ENCODE peak calls at places on chromosomes 3 and 15, in six cellular contexts. D, J, V, H, C and K are unnamed samples.

GRCh38 chr3:78870484-78870883 is 897.3 kb downstream of the ROBO1 start:
- DNase-seq in D (no peak), J (no peak), V (no peak), H (no peak), C (no peak), K (no peak)

GRCh38 chr15:98062869-98063268 is 102.4 kb downstream of the ARRDC4 start:
- DNase-seq in D (no peak), J (no peak), V (no peak), H (no peak), C (no peak), K (no peak)

GRCh38 chr3:141960731-141961130 is 84.3 kb downstream of the ATP1B3 start:
- DNase-seq in D (no peak), J (no peak), V (no peak), H (no peak), C (no peak), K (no peak)

GRCh38 chr3:41580274-41580959 is 381.1 kb downstream of the CTNNB1 start:
- DNase-seq in D (no peak), J (peak), V (no peak), H (no peak), C (peak), K (peak)

GRCh38 chr3:57048052-57048671 is 12.3 kb upstream of the SPATA12 start:
- DNase-seq in D (no peak), J (no peak), V (peak), H (no peak), C (no peak), K (no peak)

GRCh38 chr15:81289910-81290309 is 34.0 kb downstream of the STARD5 start:
- DNase-seq in D (no peak), J (no peak), V (no peak), H (no peak), C (no peak), K (no peak)

GRCh38 chr3:58704745-58705144 is 38.2 kb upstream of the FAM3D start:
- DNase-seq in D (no peak), J (no peak), V (no peak), H (no peak), C (no peak), K (no peak)

GRCh38 chr15:74228723-74229081 is 7.4 kb upstream of the CCDC33 start:
- DNase-seq in D (no peak), J (no peak), V (peak), H (peak), C (peak), K (no peak)

GRCh38 chr15:76340198-76340801 is 3.7 kb downstream of the ISL2 start:
- DNase-seq in D (peak), J (peak), V (peak), H (peak), C (peak), K (peak)

GRCh38 chr3:32816439-32817194 is 1.2 kb upstream of the TRIM71 start:
- DNase-seq in D (peak), J (peak), V (no peak), H (peak), C (peak), K (peak)

GRCh38 chr3:171876651-171877272 is 33.6 kb downstream of the TMEM212 start:
- DNase-seq in D (no peak), J (no peak), V (no peak), H (no peak), C (no peak), K (no peak)

GRCh38 chr3:49668861-49669260 is 5.3 kb upstream of the APEH start:
- DNase-seq in D (no peak), J (no peak), V (no peak), H (no peak), C (no peak), K (no peak)

GRCh38 chr15:92142242-92143232 is 251.1 kb upstream of the ST8SIA2 start:
- DNase-seq in D (no peak), J (no peak), V (no peak), H (peak), C (no peak), K (no peak)

GRCh38 chr3:38346584-38347410 is at the start of gene XYLB:
- DNase-seq in D (peak), J (peak), V (peak), H (peak), C (peak), K (peak)

GRCh38 chr3:195208631-195209030 is 62.3 kb downstream of the XXYLT1 start:
- DNase-seq in D (no peak), J (no peak), V (no peak), H (no peak), C (no peak), K (no peak)

GRCh38 chr3:122497425-122497824 is 17.3 kb downstream of the KPNA1 start:
- DNase-seq in D (no peak), J (peak), V (no peak), H (no peak), C (no peak), K (peak)

GRCh38 chr3:21752749-21753347 is 1.8 kb upstream of the ZNF385D start:
- DNase-seq in D (no peak), J (no peak), V (no peak), H (peak), C (no peak), K (peak)

GRCh38 chr3:185421577-185422232 is 58.8 kb downstream of the MAP3K13 start:
- DNase-seq in D (no peak), J (peak), V (no peak), H (no peak), C (no peak), K (peak)

GRCh38 chr3:72659609-72660008 is 188.6 kb downstream of the SHQ1 start:
- DNase-seq in D (no peak), J (no peak), V (no peak), H (no peak), C (no peak), K (no peak)

GRCh38 chr3:144119611-144120010 is 148.0 kb downstream of the DIPK2A start:
- DNase-seq in D (no peak), J (no peak), V (no peak), H (no peak), C (no peak), K (no peak)

GRCh38 chr3:168288511-168289268 is 193.0 kb upstream of the GOLIM4 start:
- DNase-seq in D (no peak), J (no peak), V (no peak), H (no peak), C (no peak), K (no peak)

GRCh38 chr3:190306513-190307163 is 15.6 kb downstream of the CLDN1 start:
- DNase-seq in D (no peak), J (no peak), V (no peak), H (no peak), C (no peak), K (no peak)

GRCh38 chr3:139537795-139538538 is 1.6 kb downstream of the RBP1 start:
- DNase-seq in D (no peak), J (no peak), V (no peak), H (no peak), C (no peak), K (no peak)

GRCh38 chr3:43537206-43537605 is 84.6 kb downstream of the ANO10 start:
- DNase-seq in D (no peak), J (no peak), V (no peak), H (peak), C (no peak), K (no peak)

GRCh38 chr15:66369773-66370651 is 13.5 kb upstream of the TIPIN start:
- DNase-seq in D (no peak), J (peak), V (no peak), H (no peak), C (no peak), K (peak)

GRCh38 chr15:73965730-73966103 is 26.4 kb downstream of the STOML1 start:
- DNase-seq in D (no peak), J (peak), V (no peak), H (no peak), C (no peak), K (peak)

GRCh38 chr15:89500397-89501270 is 4.3 kb upstream of the RHCG start:
- DNase-seq in D (no peak), J (no peak), V (no peak), H (no peak), C (no peak), K (no peak)

GRCh38 chr3:161682715-161683114 is 186.1 kb downstream of the OTOL1 start:
- DNase-seq in D (no peak), J (no peak), V (no peak), H (no peak), C (no peak), K (no peak)

GRCh38 chr3:144127700-144128099 is 156.1 kb downstream of the DIPK2A start:
- DNase-seq in D (no peak), J (no peak), V (no peak), H (peak), C (no peak), K (no peak)

GRCh38 chr3:111684640-111685039 is 89.5 kb upstream of the ZBED2 start:
- DNase-seq in D (no peak), J (no peak), V (no peak), H (no peak), C (no peak), K (no peak)

GRCh38 chr15:91122296-91122695 is 22.2 kb downstream of the SV2B start:
- DNase-seq in D (no peak), J (no peak), V (no peak), H (no peak), C (no peak), K (no peak)
- TF ChIP-seq CTCF in D (no peak), J (no peak), V (no peak), H (no peak), C (no peak), K (no peak)

GRCh38 chr15:84033793-84034553 is 201.6 kb upstream of the GOLGA6L4 start:
- DNase-seq in D (no peak), J (no peak), V (no peak), H (no peak), C (no peak), K (no peak)

GRCh38 chr15:84034831-84035753 is 200.5 kb upstream of the GOLGA6L4 start:
- DNase-seq in D (no peak), J (peak), V (no peak), H (peak), C (peak), K (peak)
- TF ChIP-seq CTCF in D (peak), J (no peak), V (peak), H (peak), C (peak), K (peak)

GRCh38 chr3:126927846-126928245 is 55.1 kb upstream of the PLXNA1 start:
- DNase-seq in D (no peak), J (no peak), V (no peak), H (no peak), C (no peak), K (no peak)
- TF ChIP-seq CTCF in D (no peak), J (no peak), V (no peak), H (no peak), C (no peak), K (no peak)

GRCh38 chr3:153111056-153111455 is 51.0 kb upstream of the RAP2B start:
- DNase-seq in D (no peak), J (no peak), V (no peak), H (no peak), C (no peak), K (no peak)
- TF ChIP-seq CTCF in D (no peak), J (no peak), V (no peak), H (no peak), C (no peak), K (no peak)

GRCh38 chr3:132535575-132536441 is 61.3 kb upstream of the ACKR4 start:
- DNase-seq in D (peak), J (peak), V (no peak), H (peak), C (peak), K (peak)

GRCh38 chr3:132537297-132537696 is 59.8 kb upstream of the ACKR4 start:
- DNase-seq in D (no peak), J (no peak), V (no peak), H (no peak), C (no peak), K (no peak)

GRCh38 chr3:132538072-132538471 is 59.0 kb upstream of the ACKR4 start:
- DNase-seq in D (no peak), J (no peak), V (no peak), H (no peak), C (no peak), K (no peak)

GRCh38 chr3:132539681-132540080 is 57.4 kb upstream of the ACKR4 start:
- DNase-seq in D (no peak), J (no peak), V (no peak), H (no peak), C (no peak), K (no peak)

GRCh38 chr3:132536442-132537153 is 60.5 kb upstream of the ACKR4 start:
- DNase-seq in D (no peak), J (no peak), V (no peak), H (no peak), C (no peak), K (no peak)
- TF ChIP-seq CTCF in D (no peak), J (no peak), V (no peak), H (no peak), C (no peak), K (no peak)

GRCh38 chr3:62131620-62132019 is 241.7 kb downstream of the FEZF2 start:
- DNase-seq in D (no peak), J (no peak), V (no peak), H (peak), C (no peak), K (no peak)
- TF ChIP-seq CTCF in D (peak), J (no peak), V (peak), H (peak), C (no peak), K (no peak)

GRCh38 chr15:64092864-64093626 is 593 bp downstream of the CIAO2A start:
- DNase-seq in D (no peak), J (peak), V (peak), H (peak), C (peak), K (peak)

GRCh38 chr15:64093627-64094417 is at the start of gene CIAO2A:
- DNase-seq in D (peak), J (peak), V (peak), H (peak), C (peak), K (peak)

GRCh38 chr15:64089553-64090280 is 3.9 kb downstream of the CIAO2A start:
- DNase-seq in D (no peak), J (peak), V (no peak), H (no peak), C (no peak), K (peak)

GRCh38 chr15:64090527-64090926 is 3.1 kb downstream of the CIAO2A start:
- DNase-seq in D (no peak), J (peak), V (no peak), H (no peak), C (no peak), K (peak)

GRCh38 chr15:64092075-64092820 is 1.4 kb downstream of the CIAO2A start:
- DNase-seq in D (no peak), J (peak), V (no peak), H (no peak), C (no peak), K (no peak)
- TF ChIP-seq CTCF in D (peak), J (no peak), V (no peak), H (no peak), C (no peak), K (peak)

GRCh38 chr3:76652524-76652923 is 387.4 kb upstream of the ROBO2 start:
- DNase-seq in D (no peak), J (no peak), V (no peak), H (no peak), C (no peak), K (no peak)

GRCh38 chr3:76656531-76657070 is 383.3 kb upstream of the ROBO2 start:
- DNase-seq in D (no peak), J (no peak), V (no peak), H (no peak), C (no peak), K (no peak)

GRCh38 chr3:76646921-76647562 is 392.9 kb upstream of the ROBO2 start:
- DNase-seq in D (no peak), J (no peak), V (no peak), H (no peak), C (peak), K (no peak)

GRCh38 chr3:76651784-76652183 is 388.1 kb upstream of the ROBO2 start:
- DNase-seq in D (no peak), J (no peak), V (no peak), H (no peak), C (no peak), K (no peak)
- TF ChIP-seq CTCF in D (no peak), J (no peak), V (no peak), H (no peak), C (no peak), K (no peak)

GRCh38 chr3:192237992-192238608 is 489.2 kb downstream of the FGF12 start:
- DNase-seq in D (no peak), J (no peak), V (no peak), H (no peak), C (peak), K (no peak)
- TF ChIP-seq CTCF in D (peak), J (no peak), V (no peak), H (no peak), C (peak), K (no peak)